ENCODE peak calls at places on chromosomes 13 and 19, in nine cellular contexts. One of them, this sample, is unnamed.

GRCh38 chr19:13938361-13939027 is at the start of gene PODNL1:
- DNase-seq in omental fat pad: no peak
- DNase-seq in left ventricle myocardium inferior: no peak
- DNase-seq in left lung: no peak
- DNase-seq in Caco-2: no peak
- DNase-seq in progenitor cell of endocrine pancreas: no peak
- DNase-seq in fibroblast of lung: peak
- DNase-seq in IMR-90: peak
- DNase-seq in GM06990: no peak
- DNase-seq in this sample: no peak

GRCh38 chr13:46633416-46633815 is 80.4 kb downstream of the LRCH1 start:
- DNase-seq in omental fat pad: no peak
- DNase-seq in left ventricle myocardium inferior: no peak
- DNase-seq in left lung: no peak
- DNase-seq in Caco-2: no peak
- DNase-seq in progenitor cell of endocrine pancreas: no peak
- DNase-seq in fibroblast of lung: peak
- DNase-seq in IMR-90: peak
- DNase-seq in GM06990: no peak
- DNase-seq in this sample: no peak

GRCh38 chr13:44396963-44397580 is 23.4 kb downstream of the SERP2 start:
- DNase-seq in omental fat pad: no peak
- DNase-seq in left ventricle myocardium inferior: peak
- DNase-seq in left lung: no peak
- DNase-seq in Caco-2: peak
- DNase-seq in progenitor cell of endocrine pancreas: no peak
- DNase-seq in fibroblast of lung: peak
- DNase-seq in IMR-90: peak
- DNase-seq in GM06990: no peak
- DNase-seq in this sample: no peak

GRCh38 chr13:113995051-113995601 is 21.2 kb upstream of the C13orf46 start:
- DNase-seq in omental fat pad: no peak
- DNase-seq in left ventricle myocardium inferior: no peak
- DNase-seq in left lung: peak
- DNase-seq in Caco-2: no peak
- DNase-seq in progenitor cell of endocrine pancreas: no peak
- DNase-seq in fibroblast of lung: no peak
- DNase-seq in IMR-90: no peak
- DNase-seq in GM06990: no peak
- DNase-seq in this sample: no peak

GRCh38 chr13:110422913-110423688 is 116.0 kb downstream of the COL4A2 start:
- DNase-seq in omental fat pad: no peak
- DNase-seq in left ventricle myocardium inferior: no peak
- DNase-seq in left lung: no peak
- DNase-seq in Caco-2: no peak
- DNase-seq in progenitor cell of endocrine pancreas: no peak
- DNase-seq in fibroblast of lung: no peak
- DNase-seq in IMR-90: no peak
- DNase-seq in GM06990: no peak
- DNase-seq in this sample: no peak

GRCh38 chr13:29905845-29906244 is 55.4 kb upstream of the UBL3 start:
- DNase-seq in omental fat pad: no peak
- DNase-seq in left ventricle myocardium inferior: no peak
- DNase-seq in left lung: no peak
- DNase-seq in Caco-2: no peak
- DNase-seq in progenitor cell of endocrine pancreas: no peak
- DNase-seq in fibroblast of lung: peak
- DNase-seq in IMR-90: peak
- DNase-seq in GM06990: no peak
- DNase-seq in this sample: no peak

GRCh38 chr19:42140125-42140754 is 8.0 kb upstream of the POU2F2 start:
- DNase-seq in omental fat pad: no peak
- DNase-seq in left ventricle myocardium inferior: peak
- DNase-seq in left lung: no peak
- DNase-seq in Caco-2: peak
- DNase-seq in progenitor cell of endocrine pancreas: peak
- DNase-seq in fibroblast of lung: peak
- DNase-seq in IMR-90: peak
- DNase-seq in GM06990: no peak
- DNase-seq in this sample: peak

GRCh38 chr13:42804244-42804868 is 23.0 kb downstream of the FAM216B start:
- DNase-seq in omental fat pad: no peak
- DNase-seq in left ventricle myocardium inferior: no peak
- DNase-seq in left lung: no peak
- DNase-seq in Caco-2: no peak
- DNase-seq in progenitor cell of endocrine pancreas: no peak
- DNase-seq in fibroblast of lung: no peak
- DNase-seq in IMR-90: no peak
- DNase-seq in GM06990: no peak
- DNase-seq in this sample: no peak

DNA sequence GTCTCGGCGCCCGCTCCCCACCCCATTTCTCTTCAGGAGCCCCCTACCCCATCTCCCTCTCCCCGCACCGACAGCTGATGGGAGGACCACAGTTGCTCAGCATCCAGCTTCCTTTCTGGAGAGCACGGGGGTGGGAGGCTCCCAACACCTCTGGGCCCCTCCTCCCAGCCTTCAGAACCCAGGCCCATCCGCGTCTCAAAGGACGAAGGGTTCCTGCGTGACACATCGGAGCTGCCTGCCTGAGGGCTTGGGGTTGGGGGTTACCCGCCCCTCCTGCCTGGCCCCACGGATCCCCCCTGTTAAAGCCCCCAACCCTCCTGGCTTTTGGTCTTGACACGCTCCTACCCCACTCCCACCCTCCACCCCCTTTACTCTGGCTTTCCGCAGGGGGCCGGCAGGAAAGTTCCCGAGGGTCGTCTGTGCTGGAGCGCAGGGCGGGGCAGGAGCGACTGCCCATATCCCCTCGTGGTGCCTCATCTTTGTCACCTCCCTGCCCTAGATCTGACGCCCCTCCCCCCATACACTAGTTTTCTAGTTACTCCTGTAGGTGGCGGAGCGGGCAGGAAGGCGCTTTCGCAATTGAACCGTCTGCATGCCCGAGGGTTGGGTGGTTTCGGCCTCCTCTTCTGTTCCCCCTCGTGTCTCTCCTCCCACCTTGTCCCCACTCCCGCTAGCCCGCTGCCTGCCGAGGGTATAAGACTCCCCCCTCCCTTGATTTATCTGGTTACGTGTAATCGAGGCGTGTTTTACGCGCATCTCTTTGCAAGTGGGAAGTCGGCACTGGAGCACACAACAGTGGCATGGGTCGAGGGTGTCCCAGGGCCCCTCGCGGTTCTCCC is 922 bp downstream of the TRAPPC5 start:
- DNase-seq in omental fat pad: peak
- DNase-seq in left ventricle myocardium inferior: peak
- DNase-seq in left lung: peak
- DNase-seq in Caco-2: peak
- DNase-seq in progenitor cell of endocrine pancreas: peak
- DNase-seq in fibroblast of lung: peak
- DNase-seq in IMR-90: peak
- DNase-seq in GM06990: peak
- DNase-seq in this sample: peak
- TF ChIP-seq CTCF in omental fat pad: no peak
- TF ChIP-seq CTCF in left ventricle myocardium inferior: peak
- TF ChIP-seq CTCF in left lung: peak
- TF ChIP-seq CTCF in Caco-2: no peak
- TF ChIP-seq CTCF in progenitor cell of endocrine pancreas: peak
- TF ChIP-seq CTCF in fibroblast of lung: peak
- TF ChIP-seq CTCF in IMR-90: peak
- TF ChIP-seq CTCF in GM06990: peak
- TF ChIP-seq CTCF in this sample: peak

DNA sequence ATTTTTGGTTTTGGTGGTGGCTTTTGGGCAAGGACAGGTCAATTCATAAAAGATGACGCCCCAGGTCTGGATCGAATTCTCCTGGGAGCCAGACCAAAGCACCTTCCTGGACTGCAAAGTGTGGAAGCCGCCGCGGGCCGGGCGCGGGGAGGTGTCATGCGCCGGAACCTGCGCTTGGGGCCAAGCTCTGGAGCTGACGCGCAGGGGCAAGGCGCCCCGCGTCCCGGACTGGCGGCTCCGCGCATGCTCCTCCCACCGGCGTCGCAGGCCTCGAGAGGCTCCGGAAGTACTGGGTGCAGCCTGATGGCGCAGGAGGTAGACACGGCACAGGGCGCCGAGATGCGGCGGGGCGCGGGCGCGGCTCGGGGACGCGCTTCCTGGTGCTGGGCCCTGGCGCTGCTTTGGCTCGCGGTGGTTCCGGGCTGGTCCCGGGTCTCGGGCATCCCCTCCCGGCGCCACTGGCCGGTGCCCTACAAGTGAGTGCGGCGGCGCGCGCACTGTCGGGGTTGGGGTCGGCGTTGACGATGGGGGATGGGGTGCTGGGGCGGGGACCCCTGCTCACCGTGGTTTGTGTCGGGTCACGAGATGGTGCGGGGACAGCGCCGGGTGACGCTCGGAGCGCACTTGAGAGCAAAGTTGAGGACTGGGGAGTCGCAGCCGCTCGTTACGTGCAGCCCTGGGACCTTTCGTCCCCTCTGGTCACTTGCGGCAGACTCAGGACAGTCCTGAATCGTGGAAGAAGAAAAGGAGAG is at the start of gene CLN5:
- DNase-seq in omental fat pad: peak
- DNase-seq in left ventricle myocardium inferior: peak
- DNase-seq in left lung: peak
- DNase-seq in Caco-2: peak
- DNase-seq in progenitor cell of endocrine pancreas: peak
- DNase-seq in fibroblast of lung: peak
- DNase-seq in IMR-90: peak
- DNase-seq in GM06990: peak
- DNase-seq in this sample: peak
- TF ChIP-seq CTCF in omental fat pad: no peak
- TF ChIP-seq CTCF in left ventricle myocardium inferior: no peak
- TF ChIP-seq CTCF in left lung: no peak
- TF ChIP-seq CTCF in Caco-2: no peak
- TF ChIP-seq CTCF in progenitor cell of endocrine pancreas: no peak
- TF ChIP-seq CTCF in fibroblast of lung: no peak
- TF ChIP-seq CTCF in IMR-90: no peak
- TF ChIP-seq CTCF in GM06990: no peak
- TF ChIP-seq CTCF in this sample: no peak

DNA sequence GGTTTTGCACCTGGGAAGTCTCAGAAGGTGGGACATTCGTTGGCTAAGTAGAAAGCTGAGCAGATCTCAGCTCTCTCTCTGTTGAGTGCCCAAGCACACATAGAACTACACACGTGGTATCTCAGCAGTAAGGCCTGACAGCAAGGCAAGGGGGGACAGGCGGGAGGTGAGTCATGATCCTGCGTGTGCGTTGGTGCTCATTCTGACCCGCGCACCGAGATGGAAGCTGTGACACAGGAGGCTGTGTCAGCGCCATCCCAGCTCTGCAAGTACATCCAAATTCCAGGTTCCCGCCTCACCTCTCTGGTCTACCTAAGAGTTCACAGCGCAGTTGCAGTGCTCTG is 135.7 kb downstream of the USP12 start:
- DNase-seq in omental fat pad: no peak
- DNase-seq in left ventricle myocardium inferior: no peak
- DNase-seq in left lung: no peak
- DNase-seq in Caco-2: no peak
- DNase-seq in progenitor cell of endocrine pancreas: no peak
- DNase-seq in fibroblast of lung: no peak
- DNase-seq in IMR-90: peak
- DNase-seq in GM06990: no peak
- DNase-seq in this sample: no peak
- TF ChIP-seq CTCF in omental fat pad: no peak
- TF ChIP-seq CTCF in left ventricle myocardium inferior: no peak
- TF ChIP-seq CTCF in left lung: no peak
- TF ChIP-seq CTCF in Caco-2: no peak
- TF ChIP-seq CTCF in progenitor cell of endocrine pancreas: no peak
- TF ChIP-seq CTCF in fibroblast of lung: no peak
- TF ChIP-seq CTCF in IMR-90: no peak
- TF ChIP-seq CTCF in GM06990: no peak
- TF ChIP-seq CTCF in this sample: no peak

GRCh38 chr19:1729568-1729925 is 23.8 kb upstream of the ONECUT3 start:
- DNase-seq in omental fat pad: no peak
- DNase-seq in left ventricle myocardium inferior: no peak
- DNase-seq in left lung: no peak
- DNase-seq in Caco-2: no peak
- DNase-seq in progenitor cell of endocrine pancreas: no peak
- DNase-seq in fibroblast of lung: no peak
- DNase-seq in IMR-90: no peak
- DNase-seq in GM06990: no peak
- DNase-seq in this sample: no peak

GRCh38 chr19:1728816-1729567 is 24.3 kb upstream of the ONECUT3 start:
- DNase-seq in omental fat pad: no peak
- DNase-seq in left ventricle myocardium inferior: no peak
- DNase-seq in left lung: no peak
- DNase-seq in Caco-2: no peak
- DNase-seq in progenitor cell of endocrine pancreas: no peak
- DNase-seq in fibroblast of lung: no peak
- DNase-seq in IMR-90: no peak
- DNase-seq in GM06990: no peak
- DNase-seq in this sample: no peak

GRCh38 chr19:1720237-1720636 is 33.1 kb upstream of the ONECUT3 start:
- DNase-seq in omental fat pad: no peak
- DNase-seq in left ventricle myocardium inferior: no peak
- DNase-seq in left lung: no peak
- DNase-seq in Caco-2: no peak
- DNase-seq in progenitor cell of endocrine pancreas: no peak
- DNase-seq in fibroblast of lung: no peak
- DNase-seq in IMR-90: no peak
- DNase-seq in GM06990: no peak
- DNase-seq in this sample: no peak

GRCh38 chr19:1730157-1730556 is 23.1 kb upstream of the ONECUT3 start:
- DNase-seq in omental fat pad: no peak
- DNase-seq in left ventricle myocardium inferior: no peak
- DNase-seq in left lung: no peak
- DNase-seq in Caco-2: no peak
- DNase-seq in progenitor cell of endocrine pancreas: no peak
- DNase-seq in fibroblast of lung: no peak
- DNase-seq in IMR-90: no peak
- DNase-seq in GM06990: no peak
- DNase-seq in this sample: no peak

DNA sequence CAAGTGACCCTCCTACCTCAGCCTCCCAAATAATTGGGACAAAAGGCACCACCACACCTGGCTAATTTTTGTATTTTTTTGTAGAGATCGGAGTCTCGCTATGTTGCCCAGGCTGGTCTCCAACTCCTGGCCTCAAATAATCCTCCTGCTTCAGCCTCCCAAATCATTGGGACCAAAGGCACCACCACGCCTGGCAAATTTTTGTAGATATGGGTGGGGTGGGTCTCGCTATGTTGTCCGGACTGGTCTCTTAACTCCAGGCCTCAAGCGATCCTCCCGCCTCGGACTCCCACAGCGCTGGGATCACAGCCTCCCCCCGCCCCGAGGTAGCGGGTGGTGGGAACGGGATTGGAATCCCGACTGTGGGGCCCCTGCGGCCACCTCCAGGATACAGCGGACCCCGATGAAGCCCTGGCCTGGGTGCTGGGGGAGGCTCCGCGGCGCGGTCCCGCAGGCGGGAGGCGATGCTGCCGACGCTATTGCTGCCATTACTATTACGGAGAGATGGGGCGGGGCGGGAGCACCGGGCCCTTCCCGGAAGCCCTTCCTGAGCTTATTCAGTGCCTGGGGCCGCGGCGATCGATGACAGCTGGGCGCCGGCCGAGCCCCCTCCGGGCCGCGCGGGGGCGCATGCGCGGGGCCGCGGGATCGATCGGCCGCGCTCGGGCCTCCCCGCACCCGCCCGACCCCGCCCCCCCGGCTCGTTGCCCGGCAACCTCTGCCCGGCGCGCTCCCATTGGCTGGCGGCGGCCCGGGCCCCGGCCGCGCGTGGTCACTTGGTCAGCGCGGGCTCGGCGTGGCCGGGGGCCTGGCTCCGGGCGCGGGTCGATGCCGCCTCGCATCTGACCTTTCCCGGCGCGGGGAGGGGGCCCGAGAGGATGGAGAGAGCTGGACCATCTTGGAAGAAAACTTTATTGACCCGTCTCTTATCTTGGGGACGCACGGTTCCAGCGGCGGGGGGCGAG is 27.9 kb upstream of the ONECUT3 start:
- DNase-seq in omental fat pad: no peak
- DNase-seq in left ventricle myocardium inferior: peak
- DNase-seq in left lung: peak
- DNase-seq in Caco-2: peak
- DNase-seq in progenitor cell of endocrine pancreas: peak
- DNase-seq in fibroblast of lung: peak
- DNase-seq in IMR-90: peak
- DNase-seq in GM06990: peak
- DNase-seq in this sample: no peak
- TF ChIP-seq CTCF in omental fat pad: no peak
- TF ChIP-seq CTCF in left ventricle myocardium inferior: no peak
- TF ChIP-seq CTCF in left lung: no peak
- TF ChIP-seq CTCF in Caco-2: no peak
- TF ChIP-seq CTCF in progenitor cell of endocrine pancreas: no peak
- TF ChIP-seq CTCF in fibroblast of lung: peak
- TF ChIP-seq CTCF in IMR-90: no peak
- TF ChIP-seq CTCF in GM06990: no peak
- TF ChIP-seq CTCF in this sample: no peak

This sample was measured in natural killer cell.